ENCODE peak calls at places on chromosomes 6 and 20, in seven cellular contexts. One of them, this sample, is unnamed.

GRCh38 chr6:90266845-90267621 is 29.6 kb downstream of the BACH2 start:
- DNase-seq in A549: no peak
- DNase-seq in WTC11: no peak
- DNase-seq in HCT116: no peak
- DNase-seq in endothelial cell of umbilical vein: no peak
- DNase-seq in HepG2: no peak
- DNase-seq in SK-N-SH: no peak
- DNase-seq in this sample: no peak

GRCh38 chr20:1888796-1889463 is 6.3 kb upstream of the SIRPA start:
- DNase-seq in A549: no peak
- DNase-seq in WTC11: no peak
- DNase-seq in HCT116: no peak
- DNase-seq in endothelial cell of umbilical vein: no peak
- DNase-seq in HepG2: peak; percentile 60
- DNase-seq in SK-N-SH: no peak
- DNase-seq in this sample: peak; percentile 97

GRCh38 chr6:111301914-111302313 is 181.1 kb downstream of the REV3L start:
- DNase-seq in A549: no peak
- DNase-seq in WTC11: no peak
- DNase-seq in HCT116: no peak
- DNase-seq in endothelial cell of umbilical vein: no peak
- DNase-seq in HepG2: no peak
- DNase-seq in SK-N-SH: no peak
- DNase-seq in this sample: no peak

GRCh38 chr20:58709013-58709702 is 16.6 kb downstream of the NPEPL1 start:
- DNase-seq in A549: no peak
- DNase-seq in WTC11: no peak
- DNase-seq in HCT116: no peak
- DNase-seq in endothelial cell of umbilical vein: no peak
- DNase-seq in HepG2: no peak
- DNase-seq in SK-N-SH: peak; percentile 19
- DNase-seq in this sample: peak; percentile 0

GRCh38 chr6:63351995-63352586 is 32.3 kb upstream of the LGSN start:
- DNase-seq in A549: no peak
- DNase-seq in WTC11: no peak
- DNase-seq in HCT116: peak; percentile 33
- DNase-seq in endothelial cell of umbilical vein: peak; percentile 54
- DNase-seq in HepG2: peak; percentile 78
- DNase-seq in SK-N-SH: no peak
- DNase-seq in this sample: peak; percentile 63

GRCh38 chr6:116034327-116034726 is 26.4 kb downstream of the FRK start:
- DNase-seq in A549: no peak
- DNase-seq in WTC11: no peak
- DNase-seq in HCT116: no peak
- DNase-seq in endothelial cell of umbilical vein: peak; percentile 36
- DNase-seq in HepG2: no peak
- DNase-seq in SK-N-SH: no peak
- DNase-seq in this sample: no peak

GRCh38 chr6:16420715-16421461 is 182.5 kb downstream of the GMPR start:
- DNase-seq in A549: no peak
- DNase-seq in WTC11: no peak
- DNase-seq in HCT116: no peak
- DNase-seq in endothelial cell of umbilical vein: no peak
- DNase-seq in HepG2: no peak
- DNase-seq in SK-N-SH: no peak
- DNase-seq in this sample: peak; percentile 22

GRCh38 chr6:20534906-20535305 is 649 bp downstream of the CDKAL1 start:
- DNase-seq in A549: no peak
- DNase-seq in WTC11: no peak
- DNase-seq in HCT116: no peak
- DNase-seq in endothelial cell of umbilical vein: no peak
- DNase-seq in HepG2: no peak
- DNase-seq in SK-N-SH: no peak
- DNase-seq in this sample: peak; percentile 16

GRCh38 chr6:36977470-36977941 is 8.5 kb downstream of the MTCH1 start:
- DNase-seq in A549: peak; percentile 41
- DNase-seq in WTC11: peak; percentile 40
- DNase-seq in HCT116: no peak
- DNase-seq in endothelial cell of umbilical vein: no peak
- DNase-seq in HepG2: no peak
- DNase-seq in SK-N-SH: no peak
- DNase-seq in this sample: peak; percentile 41

GRCh38 chr6:125759184-125759902 is 9.9 kb downstream of the HEY2 start:
- DNase-seq in A549: peak; percentile 27
- DNase-seq in WTC11: peak; percentile 88
- DNase-seq in HCT116: peak; percentile 33
- DNase-seq in endothelial cell of umbilical vein: no peak
- DNase-seq in HepG2: no peak
- DNase-seq in SK-N-SH: peak; percentile 87
- DNase-seq in this sample: no peak

GRCh38 chr20:6120491-6120988 is 2.3 kb downstream of the FERMT1 start:
- DNase-seq in A549: no peak
- DNase-seq in WTC11: no peak
- DNase-seq in HCT116: no peak
- DNase-seq in endothelial cell of umbilical vein: no peak
- DNase-seq in HepG2: no peak
- DNase-seq in SK-N-SH: no peak
- DNase-seq in this sample: peak; percentile 76

GRCh38 chr20:4090756-4091331 is 75.5 kb upstream of the RNF24 start:
- DNase-seq in A549: peak; percentile 31
- DNase-seq in WTC11: no peak
- DNase-seq in HCT116: no peak
- DNase-seq in endothelial cell of umbilical vein: peak; percentile 48
- DNase-seq in HepG2: peak; percentile 76
- DNase-seq in SK-N-SH: no peak
- DNase-seq in this sample: peak; percentile 66

GRCh38 chr6:24779416-24779815 is 4.7 kb downstream of the GMNN start:
- DNase-seq in A549: no peak
- DNase-seq in WTC11: no peak
- DNase-seq in HCT116: no peak
- DNase-seq in endothelial cell of umbilical vein: peak; percentile 18
- DNase-seq in HepG2: peak; percentile 89
- DNase-seq in SK-N-SH: no peak
- DNase-seq in this sample: no peak

GRCh38 chr6:45837541-45838200 is 178.0 kb downstream of the CLIC5 start:
- DNase-seq in A549: no peak
- DNase-seq in WTC11: no peak
- DNase-seq in HCT116: no peak
- DNase-seq in endothelial cell of umbilical vein: no peak
- DNase-seq in HepG2: no peak
- DNase-seq in SK-N-SH: no peak
- DNase-seq in this sample: no peak

GRCh38 chr20:48194578-48194977 is 409.3 kb upstream of the SULF2 start:
- DNase-seq in A549: no peak
- DNase-seq in WTC11: no peak
- DNase-seq in HCT116: no peak
- DNase-seq in endothelial cell of umbilical vein: no peak
- DNase-seq in HepG2: no peak
- DNase-seq in SK-N-SH: peak; percentile 43
- DNase-seq in this sample: no peak

GRCh38 chr6:142763205-142763604 is 181.8 kb downstream of the HIVEP2 start:
- DNase-seq in A549: no peak
- DNase-seq in WTC11: no peak
- DNase-seq in HCT116: no peak
- DNase-seq in endothelial cell of umbilical vein: peak; percentile 63
- DNase-seq in HepG2: no peak
- DNase-seq in SK-N-SH: no peak
- DNase-seq in this sample: no peak

GRCh38 chr6:49118475-49118874 is 344.6 kb downstream of the MMUT start:
- DNase-seq in A549: no peak
- DNase-seq in WTC11: no peak
- DNase-seq in HCT116: no peak
- DNase-seq in endothelial cell of umbilical vein: no peak
- DNase-seq in HepG2: no peak
- DNase-seq in SK-N-SH: no peak
- DNase-seq in this sample: no peak

GRCh38 chr6:135195045-135195444 is 13.9 kb downstream of the MYB start:
- DNase-seq in A549: no peak
- DNase-seq in WTC11: no peak
- DNase-seq in HCT116: no peak
- DNase-seq in endothelial cell of umbilical vein: no peak
- DNase-seq in HepG2: no peak
- DNase-seq in SK-N-SH: no peak
- DNase-seq in this sample: peak; percentile 95

GRCh38 chr6:14747881-14748520 is 497.9 kb upstream of the JARID2 start:
- DNase-seq in A549: no peak
- DNase-seq in WTC11: no peak
- DNase-seq in HCT116: no peak
- DNase-seq in endothelial cell of umbilical vein: no peak
- DNase-seq in HepG2: no peak
- DNase-seq in SK-N-SH: no peak
- DNase-seq in this sample: no peak

GRCh38 chr6:36784379-36784636 is 54.9 kb downstream of the CPNE5 start:
- DNase-seq in A549: no peak
- DNase-seq in WTC11: no peak
- DNase-seq in HCT116: no peak
- DNase-seq in endothelial cell of umbilical vein: no peak
- DNase-seq in HepG2: no peak
- DNase-seq in SK-N-SH: no peak
- DNase-seq in this sample: no peak

GRCh38 chr20:11941593-11942261 is 24.0 kb downstream of the BTBD3 start:
- DNase-seq in A549: no peak
- DNase-seq in WTC11: no peak
- DNase-seq in HCT116: no peak
- DNase-seq in endothelial cell of umbilical vein: no peak
- DNase-seq in HepG2: no peak
- DNase-seq in SK-N-SH: no peak
- DNase-seq in this sample: no peak

GRCh38 chr6:5081955-5082354 is 3.2 kb upstream of the PPP1R3G start:
- DNase-seq in A549: no peak
- DNase-seq in WTC11: no peak
- DNase-seq in HCT116: no peak
- DNase-seq in endothelial cell of umbilical vein: no peak
- DNase-seq in HepG2: no peak
- DNase-seq in SK-N-SH: no peak
- DNase-seq in this sample: no peak

GRCh38 chr20:63973636-63974401 is 4.1 kb upstream of the ZNF512B start:
- DNase-seq in A549: peak; percentile 86
- DNase-seq in WTC11: peak; percentile 89
- DNase-seq in HCT116: peak; percentile 62
- DNase-seq in endothelial cell of umbilical vein: peak; percentile 87
- DNase-seq in HepG2: peak; percentile 86
- DNase-seq in SK-N-SH: peak; percentile 95
- DNase-seq in this sample: peak; percentile 87
- TF ChIP-seq CTCF in A549: peak; percentile 97
- TF ChIP-seq CTCF in WTC11: peak; percentile 98
- TF ChIP-seq CTCF in HCT116: peak; percentile 97
- TF ChIP-seq CTCF in endothelial cell of umbilical vein: peak; percentile 99
- TF ChIP-seq CTCF in HepG2: peak; percentile 100
- TF ChIP-seq CTCF in SK-N-SH: peak; percentile 98
- TF ChIP-seq CTCF in this sample: peak; percentile 93

DNA sequence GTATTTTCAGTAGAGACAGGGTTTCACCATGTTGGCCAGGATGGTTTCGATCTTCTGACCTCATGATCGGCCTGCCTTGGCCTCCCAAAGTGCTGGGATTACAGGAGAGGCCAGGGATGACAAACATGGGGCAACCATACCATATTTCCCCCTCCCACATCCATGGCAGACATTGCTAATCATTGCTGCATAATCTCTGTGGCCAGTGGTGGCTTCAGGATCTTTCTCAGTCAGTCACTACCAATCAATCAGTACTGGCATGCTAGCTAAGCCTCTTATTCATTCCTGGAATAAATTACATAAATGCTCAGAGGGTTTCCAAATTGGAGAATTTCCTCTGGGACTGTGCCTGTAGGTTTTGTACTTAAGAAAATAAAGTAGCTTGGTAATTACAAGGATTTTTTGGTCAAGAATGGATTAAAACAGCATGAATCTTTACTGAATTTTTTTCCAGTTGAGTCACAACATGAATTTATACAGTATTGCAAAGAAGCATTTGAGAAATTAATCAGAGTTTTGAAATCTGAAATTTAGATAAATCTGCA is 138.1 kb downstream of the FNDC1 start:
- DNase-seq in A549: no peak
- DNase-seq in WTC11: no peak
- DNase-seq in HCT116: no peak
- DNase-seq in endothelial cell of umbilical vein: no peak
- DNase-seq in HepG2: no peak
- DNase-seq in SK-N-SH: no peak
- DNase-seq in this sample: no peak
- TF ChIP-seq MAX in A549: no peak
- TF ChIP-seq MAX in WTC11: no peak
- TF ChIP-seq MAX in HCT116: no peak
- TF ChIP-seq MAX in endothelial cell of umbilical vein: no peak
- TF ChIP-seq MAX in HepG2: no peak
- TF ChIP-seq MAX in SK-N-SH: no peak
- TF ChIP-seq MAX in this sample: no peak

DNA sequence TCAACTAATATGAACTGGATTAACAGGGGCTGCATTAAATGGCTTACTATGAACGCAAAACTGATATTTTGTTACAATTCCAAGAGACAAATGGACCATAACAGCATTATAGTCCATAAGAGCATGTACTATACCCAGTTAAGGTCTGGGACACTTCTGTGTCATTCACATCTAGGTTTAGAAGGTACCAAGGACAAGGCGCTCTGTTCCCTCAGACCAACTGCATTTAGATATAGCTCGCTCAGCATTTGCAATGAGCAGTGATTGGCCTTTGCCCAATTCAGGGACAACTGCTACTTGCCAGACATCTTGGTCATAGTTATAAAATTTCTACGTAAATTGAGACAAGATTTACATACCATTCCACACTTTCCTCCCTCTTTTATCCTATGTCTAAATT is 132.4 kb downstream of the HS3ST5 start:
- DNase-seq in A549: no peak
- DNase-seq in WTC11: no peak
- DNase-seq in HCT116: no peak
- DNase-seq in endothelial cell of umbilical vein: no peak
- DNase-seq in HepG2: no peak
- DNase-seq in SK-N-SH: no peak
- DNase-seq in this sample: no peak
- TF ChIP-seq CTCF in A549: no peak
- TF ChIP-seq CTCF in WTC11: no peak
- TF ChIP-seq CTCF in HCT116: no peak
- TF ChIP-seq CTCF in endothelial cell of umbilical vein: no peak
- TF ChIP-seq CTCF in HepG2: no peak
- TF ChIP-seq CTCF in SK-N-SH: no peak
- TF ChIP-seq CTCF in this sample: no peak

DNA sequence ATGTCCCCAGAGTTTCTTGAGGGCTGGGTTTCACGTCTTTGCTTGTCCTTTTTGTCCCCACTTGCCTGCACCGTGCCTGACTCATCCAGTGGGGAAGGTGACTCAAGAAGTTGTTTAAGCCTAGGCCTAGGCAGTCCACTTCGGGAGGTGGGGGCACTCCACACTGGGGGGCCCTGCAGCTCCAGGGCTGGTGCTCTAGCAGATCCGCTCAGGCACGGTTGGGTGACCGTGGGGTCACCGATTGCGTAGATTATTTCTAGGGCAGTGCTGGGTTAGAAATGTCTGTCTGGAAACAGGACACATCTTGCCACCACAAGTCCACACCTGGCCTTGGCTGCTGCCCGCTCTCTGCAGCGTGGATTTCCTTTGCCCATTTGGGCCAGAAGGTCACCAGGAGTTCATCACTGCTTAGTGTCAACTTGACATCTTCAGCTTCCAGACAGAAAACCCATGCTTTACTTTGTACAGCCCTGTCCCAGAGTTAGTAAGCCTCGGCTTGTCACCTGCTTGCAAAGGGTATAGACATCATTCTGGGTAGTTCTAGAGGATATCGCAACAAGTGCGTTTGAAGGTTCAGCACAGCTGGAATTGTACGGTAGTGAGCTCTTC is 13.6 kb upstream of the C20orf144 start:
- DNase-seq in A549: no peak
- DNase-seq in WTC11: no peak
- DNase-seq in HCT116: no peak
- DNase-seq in endothelial cell of umbilical vein: no peak
- DNase-seq in HepG2: no peak
- DNase-seq in SK-N-SH: peak; percentile 51
- DNase-seq in this sample: no peak
- TF ChIP-seq MAX in A549: no peak
- TF ChIP-seq MAX in WTC11: no peak
- TF ChIP-seq MAX in HCT116: no peak
- TF ChIP-seq MAX in endothelial cell of umbilical vein: no peak
- TF ChIP-seq MAX in HepG2: no peak
- TF ChIP-seq MAX in SK-N-SH: no peak
- TF ChIP-seq MAX in this sample: no peak